ENCODE peak calls at places on chromosomes 16 and 17, in four cellular contexts. O, T, Y and K are unnamed samples. For H3K9me3, the result is how much of the 10 kb centered on the place peaks cover.

GRCh38 chr16:90077757-90078593 is 844 bp upstream of the PRDM7 start:
- DNase-seq in T (no peak), O (no peak), Y (no peak), K (no peak)

GRCh38 chr16:58198022-58198683 is at the start of gene CSNK2A2:
- DNase-seq in Y (peak), O (no peak), T (no peak), K (peak)

GRCh38 chr17:72642720-72643119 is 449.8 kb downstream of the SLC39A11 start:
- DNase-seq in Y (no peak), O (no peak), T (no peak), K (no peak)

GRCh38 chr16:11497851-11498289 is 88.8 kb downstream of the LITAF start:
- DNase-seq in Y (peak), T (no peak), O (no peak), K (no peak)

GRCh38 chr16:88398170-88398873 is 15.6 kb downstream of the ZNF469 start:
- DNase-seq in Y (no peak), T (no peak), O (no peak), K (no peak)

GRCh38 chr17:1515640-1516402 is 591 bp downstream of the INPP5K start:
- DNase-seq in O (peak), Y (peak), T (peak), K (peak)

GRCh38 chr16:68130520-68130919 is 45.4 kb downstream of the NFATC3 start:
- DNase-seq in O (no peak), Y (no peak), T (no peak), K (no peak)

GRCh38 chr16:35404273-35404672 is 1944.9 kb downstream of the TP53TG3F start:
- DNase-seq in Y (no peak), T (no peak), O (no peak), K (no peak)

GRCh38 chr17:34379876-34380275 is 16.8 kb upstream of the CCL1 start:
- DNase-seq in O (no peak), Y (no peak), T (no peak), K (no peak)

GRCh38 chr16:89574681-89575246 is 794 bp upstream of the CPNE7 start:
- DNase-seq in T (no peak), Y (no peak), O (no peak), K (peak)

GRCh38 chr16:67449328-67449727 is 18.4 kb downstream of the HSD11B2 start:
- DNase-seq in O (no peak), T (no peak), Y (no peak), K (no peak)

GRCh38 chr17:6420173-6420641 is 14.7 kb downstream of the AIPL1 start:
- DNase-seq in O (no peak), Y (no peak), T (no peak), K (no peak)

GRCh38 chr16:55495616-55496289 is 13.1 kb upstream of the LPCAT2 start:
- DNase-seq in O (no peak), T (no peak), Y (peak), K (no peak)

GRCh38 chr17:32628645-32629044 is 141.9 kb downstream of the CDK5R1 start:
- DNase-seq in O (no peak), Y (no peak), T (no peak), K (no peak)

GRCh38 chr16:19005561-19006445 is 22.1 kb downstream of the TMC7 start:
- DNase-seq in O (peak), Y (peak), T (no peak), K (no peak)

GRCh38 chr16:88883946-88884345 is 17.5 kb upstream of the PABPN1L start:
- DNase-seq in Y (no peak), O (no peak), T (no peak), K (no peak)

GRCh38 chr16:81601008-81601428 is 156.4 kb downstream of the CMIP start:
- DNase-seq in T (no peak), O (no peak), Y (no peak), K (no peak)

GRCh38 chr17:15213381-15214087 is 51.6 kb downstream of the PMP22 start:
- DNase-seq in T (no peak), O (no peak), Y (no peak), K (peak)

GRCh38 chr17:9522074-9522473 is 53.5 kb downstream of the STX8 start:
- DNase-seq in Y (peak), O (no peak), T (no peak), K (no peak)

GRCh38 chr17:82216301-82217119 is 3.9 kb upstream of the CCDC57 start:
- DNase-seq in T (peak), Y (peak), O (no peak), K (no peak)

GRCh38 chr17:50289268-50289667 is 15.0 kb downstream of the TMEM92 start:
- DNase-seq in Y (no peak), T (no peak), O (no peak), K (no peak)

GRCh38 chr17:58529275-58529674 is 14.8 kb upstream of the MTMR4 start:
- DNase-seq in O (no peak), Y (no peak), T (no peak), K (no peak)

GRCh38 chr17:39028690-39029089 is 61.5 kb upstream of the FBXO47 start:
- DNase-seq in T (no peak), O (no peak), Y (no peak), K (no peak)

GRCh38 chr16:58012481-58012880 is 11.3 kb downstream of the USB1 start:
- DNase-seq in T (no peak), Y (no peak), O (no peak), K (no peak)

GRCh38 chr16:22055881-22056280 is 36.5 kb upstream of the VWA3A start:
- DNase-seq in Y (peak), O (no peak), T (no peak), K (no peak)

GRCh38 chr17:83062818-83063671 is 16.4 kb upstream of the METRNL start:
- DNase-seq in Y (no peak), O (no peak), T (no peak), K (no peak)

GRCh38 chr17:19470529-19471261 is 59.7 kb downstream of the RNF112 start:
- DNase-seq in Y (no peak), T (no peak), O (no peak), K (no peak)

GRCh38 chr16:1965610-1966009 is 984 bp upstream of the RPS2 start:
- DNase-seq in T (no peak), O (no peak), Y (no peak), K (no peak)

GRCh38 chr16:30602595-30603277 is 7.5 kb downstream of the ZNF689 start:
- DNase-seq in Y (no peak), O (no peak), T (no peak), K (no peak)

GRCh38 chr17:50774225-50774803 is 7.0 kb upstream of the ANKRD40CL start:
- DNase-seq in Y (no peak), O (no peak), T (no peak), K (no peak)

GRCh38 chr17:75113798-75114551 is 4.2 kb downstream of the ARMC7 start:
- DNase-seq in T (no peak), O (peak), Y (peak), K (peak)

GRCh38 chr16:14652726-14653125 is 20.0 kb downstream of the BFAR start:
- DNase-seq in T (no peak), Y (no peak), O (no peak), K (no peak)

GRCh38 chr16:86630471-86630870 is 52.1 kb downstream of the FOXL1 start:
- DNase-seq in T (no peak), Y (no peak), O (no peak), K (no peak)

DNA sequence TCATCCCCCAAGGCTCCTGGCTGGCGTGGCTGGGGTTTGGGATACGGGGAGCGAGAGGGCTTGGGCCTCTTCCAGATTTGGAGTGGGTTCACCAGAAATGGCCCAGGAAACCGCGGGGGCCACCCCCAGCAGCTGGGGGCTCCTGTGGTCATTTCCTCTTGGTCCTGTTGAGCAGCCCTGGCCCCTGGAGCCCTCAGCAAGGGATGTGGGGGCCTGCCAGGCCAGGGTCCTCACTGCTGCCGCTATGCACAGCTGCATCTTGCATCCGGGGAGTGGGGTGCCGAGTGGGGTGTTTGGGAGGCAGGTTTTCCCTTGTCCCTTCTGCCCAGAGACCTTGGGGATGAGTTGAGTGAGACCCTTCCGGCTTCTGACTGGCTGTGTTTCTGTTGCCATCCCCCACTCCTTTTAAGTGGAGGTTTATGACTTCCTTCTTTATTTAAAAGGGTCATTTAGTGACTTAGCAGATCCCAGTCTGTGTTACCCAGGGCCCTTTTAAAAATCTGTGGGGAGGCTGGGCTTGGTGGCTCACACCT is 319.8 kb downstream of the SEC14L1 start:
- DNase-seq in O (no peak), T (no peak), Y (no peak), K (no peak)
- TF ChIP-seq YY1 in O (no peak), T (no peak), Y (no peak), K (no peak)

DNA sequence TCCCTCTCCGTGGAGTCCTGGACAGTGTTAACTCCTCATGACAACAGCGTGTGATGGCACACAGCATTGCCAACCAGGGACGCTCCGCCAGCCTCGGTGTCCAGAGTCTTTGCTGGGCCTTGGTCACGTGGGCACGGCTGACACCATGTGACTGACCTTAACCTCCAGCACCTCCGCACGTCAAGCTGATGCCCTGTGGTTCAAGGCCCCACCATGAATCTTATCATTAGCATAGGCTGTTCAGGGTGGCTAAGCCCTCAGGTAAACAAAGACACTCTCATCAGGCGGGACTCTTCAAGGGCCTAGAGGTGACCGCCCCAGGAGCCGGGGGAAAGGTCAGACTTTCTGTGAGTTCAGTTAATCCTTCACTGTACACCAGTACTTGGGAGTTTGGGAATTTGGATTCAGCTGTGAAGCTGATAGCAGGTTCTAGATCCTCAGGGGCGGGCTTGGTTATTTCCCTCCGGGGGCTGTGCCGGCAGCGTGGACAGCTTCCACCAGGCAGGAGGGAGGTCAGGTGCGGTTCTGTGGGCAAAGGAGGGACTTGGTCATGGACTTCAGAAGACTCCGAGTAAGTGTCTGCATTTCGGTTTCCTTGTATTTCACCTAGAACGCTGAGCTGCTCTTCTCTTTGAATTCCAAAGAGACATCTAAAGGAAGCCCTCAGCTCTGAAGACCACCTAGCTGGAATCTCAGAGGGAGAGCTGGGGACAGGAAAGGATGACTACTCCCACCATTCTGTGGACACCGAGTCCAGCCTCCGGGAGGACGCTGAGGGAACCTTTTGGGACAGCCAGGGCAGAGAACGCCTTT is 195.5 kb upstream of the CIBAR2 start:
- DNase-seq in T (no peak), O (no peak), Y (peak), K (no peak)
- H3K9me3 ChIP-seq in T (under half), O (under half), Y (under half), K (under half)

GRCh38 chr17:42118126-42118510 is 3.0 kb downstream of the KAT2A start:
- DNase-seq in Y (no peak), O (no peak), T (no peak), K (no peak)
- TF ChIP-seq SUZ12 in Y (no peak), O (no peak), T (no peak), K (no peak)

DNA sequence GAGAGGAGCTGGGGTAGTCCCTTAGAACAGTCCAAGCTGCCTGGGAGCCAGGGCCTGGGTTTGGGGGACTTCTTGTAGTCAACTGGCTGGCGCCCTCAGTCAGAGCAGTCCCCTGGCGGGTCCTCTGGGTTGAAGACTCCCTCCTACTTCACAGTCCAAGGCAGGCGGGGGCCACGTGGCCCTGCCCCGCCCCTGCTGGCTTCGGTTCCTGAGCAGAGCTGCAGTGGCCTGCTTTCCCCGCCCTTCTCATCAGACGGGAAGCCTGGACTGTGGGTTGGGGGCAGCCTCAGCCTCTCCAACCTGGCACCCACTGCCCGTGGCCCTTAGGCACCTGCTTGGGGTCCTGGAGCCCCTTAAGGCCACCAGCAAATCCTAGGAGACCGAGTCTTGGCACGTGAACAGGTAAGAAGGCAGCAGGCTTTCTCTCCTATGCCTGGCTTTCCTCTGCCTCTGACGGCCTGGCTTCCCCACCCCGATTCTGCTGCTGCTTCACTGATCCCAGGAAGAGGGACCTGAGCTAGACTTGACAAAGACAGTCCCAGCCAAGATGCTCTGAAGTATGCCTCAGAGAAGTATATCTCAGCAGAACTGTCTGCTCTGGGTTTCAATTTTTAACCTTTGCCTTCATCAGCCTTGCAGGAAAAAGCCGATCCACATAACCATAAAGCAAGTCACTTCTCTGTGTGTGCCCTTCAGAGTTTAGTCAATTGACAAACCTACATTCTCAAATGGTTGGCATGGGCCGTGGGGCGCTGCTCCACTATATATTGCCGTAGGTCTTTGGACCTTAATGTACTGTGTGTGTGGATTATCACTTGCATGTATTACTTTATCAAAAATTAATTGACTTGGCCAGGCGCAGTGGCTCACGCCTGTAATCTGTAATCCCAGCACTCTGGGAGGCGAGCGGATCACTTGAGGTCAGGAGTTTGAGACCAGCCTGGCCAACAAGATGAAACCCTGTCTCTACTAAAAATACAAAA is 56.3 kb downstream of the SF3B3 start:
- DNase-seq in T (no peak), O (no peak), Y (no peak), K (no peak)
- TF ChIP-seq YY1 in T (no peak), O (no peak), Y (no peak), K (no peak)

GRCh38 chr16:20507280-20507679 is 56.0 kb downstream of the ACSM2A start:
- DNase-seq in O (no peak), Y (no peak), T (no peak), K (no peak)
- H3K9me3 ChIP-seq in O (under half), Y (under half), T (under half), K (under half)